ENCODE peak calls at places on chromosomes 13 and 19, in eight cellular contexts. J, I, A, P, R, X, H and Q are unnamed samples.

GRCh38 chr19:49793561-49793840 is 19.6 kb downstream of the FUZ start:
- DNase-seq in J (no peak), I (no peak), A (no peak), P (no peak), R (no peak), X (no peak), H (no peak), Q (no peak)

GRCh38 chr19:49591731-49592485 is 926 bp downstream of the PRR12 start:
- DNase-seq in J (no peak), I (peak), A (peak), P (peak), R (peak), X (peak), H (peak), Q (peak)

GRCh38 chr13:32938907-32939306 is 77.3 kb upstream of the KL start:
- DNase-seq in J (no peak), I (peak), A (peak), P (no peak), R (no peak), X (no peak), H (no peak), Q (no peak)

GRCh38 chr19:48969276-48970138 is 4.4 kb downstream of the FTL start:
- DNase-seq in J (no peak), I (peak), A (peak), P (peak), R (peak), X (no peak), H (no peak), Q (no peak)

GRCh38 chr19:56864443-56865125 is 24.1 kb upstream of the PEG3 start:
- DNase-seq in J (no peak), I (no peak), A (no peak), P (no peak), R (no peak), X (no peak), H (no peak), Q (no peak)

GRCh38 chr19:17510220-17510993 is 1.0 kb upstream of the PGLS start:
- DNase-seq in J (no peak), I (peak), A (peak), P (no peak), R (no peak), X (no peak), H (no peak), Q (no peak)

GRCh38 chr19:12450817-12451216 is 10.0 kb upstream of the ZNF443 start:
- DNase-seq in J (no peak), I (no peak), A (no peak), P (no peak), R (peak), X (no peak), H (no peak), Q (no peak)

GRCh38 chr19:16361254-16361653 is 36.6 kb downstream of the KLF2 start:
- DNase-seq in J (no peak), I (peak), A (no peak), P (no peak), R (no peak), X (no peak), H (no peak), Q (no peak)

GRCh38 chr13:66009241-66009640 is 1220.9 kb downstream of the PCDH9 start:
- DNase-seq in J (no peak), I (no peak), A (no peak), P (peak), R (no peak), X (no peak), H (peak), Q (no peak)

GRCh38 chr13:44211753-44212152 is 161.9 kb upstream of the SERP2 start:
- DNase-seq in J (no peak), I (no peak), A (no peak), P (no peak), R (no peak), X (no peak), H (no peak), Q (no peak)

GRCh38 chr19:29379257-29379986 is 146.4 kb upstream of the VSTM2B start:
- DNase-seq in J (no peak), I (no peak), A (no peak), P (no peak), R (peak), X (no peak), H (peak), Q (no peak)

GRCh38 chr13:39770514-39770913 is 115.1 kb downstream of the COG6 start:
- DNase-seq in J (no peak), I (no peak), A (no peak), P (no peak), R (no peak), X (no peak), H (no peak), Q (no peak)

GRCh38 chr13:24822640-24823039 is 58.7 kb downstream of the RNF17 start:
- DNase-seq in J (no peak), I (no peak), A (no peak), P (no peak), R (no peak), X (no peak), H (no peak), Q (peak)

GRCh38 chr13:70668983-70669382 is 560.7 kb upstream of the KLHL1 start:
- DNase-seq in J (no peak), I (no peak), A (no peak), P (no peak), R (no peak), X (no peak), H (no peak), Q (no peak)

GRCh38 chr13:90690458-90691063 is 656.9 kb upstream of the MIR17HG start:
- DNase-seq in J (no peak), I (peak), A (no peak), P (no peak), R (no peak), X (no peak), H (no peak), Q (no peak)

GRCh38 chr13:114081761-114082681 is 50.4 kb downstream of the RASA3 start:
- DNase-seq in J (no peak), I (no peak), A (no peak), P (peak), R (peak), X (no peak), H (no peak), Q (no peak)

GRCh38 chr13:101515504-101515903 is 63.0 kb downstream of the ITGBL1 start:
- DNase-seq in J (no peak), I (no peak), A (no peak), P (no peak), R (no peak), X (no peak), H (no peak), Q (no peak)

GRCh38 chr19:51460164-51460992 is 2.1 kb upstream of the SIGLEC8 start:
- DNase-seq in J (no peak), I (peak), A (no peak), P (no peak), R (peak), X (no peak), H (no peak), Q (no peak)

GRCh38 chr19:41637484-41637883 is 10.6 kb upstream of the CEACAM4 start:
- DNase-seq in J (no peak), I (no peak), A (no peak), P (no peak), R (no peak), X (no peak), H (no peak), Q (no peak)

GRCh38 chr13:53189162-53189561 is 160.5 kb downstream of the OLFM4 start:
- DNase-seq in J (no peak), I (no peak), A (no peak), P (no peak), R (no peak), X (no peak), H (no peak), Q (no peak)

GRCh38 chr13:110511509-110512181 is 49.9 kb downstream of the RAB20 start:
- DNase-seq in J (no peak), I (no peak), A (no peak), P (no peak), R (no peak), X (no peak), H (no peak), Q (no peak)

GRCh38 chr13:60448907-60449510 is 52.0 kb downstream of the TDRD3 start:
- DNase-seq in J (peak), I (peak), A (peak), P (no peak), R (peak), X (no peak), H (no peak), Q (peak)

GRCh38 chr13:107117327-107118012 is 549.5 kb upstream of the ARGLU1 start:
- DNase-seq in J (no peak), I (no peak), A (no peak), P (no peak), R (no peak), X (no peak), H (no peak), Q (no peak)

GRCh38 chr19:46225558-46226004 is 4.0 kb upstream of the IGFL1 start:
- DNase-seq in J (no peak), I (peak), A (peak), P (no peak), R (peak), X (no peak), H (no peak), Q (no peak)

GRCh38 chr13:66689628-66690027 is 540.5 kb downstream of the PCDH9 start:
- DNase-seq in J (no peak), I (peak), A (peak), P (no peak), R (no peak), X (no peak), H (no peak), Q (no peak)

DNA sequence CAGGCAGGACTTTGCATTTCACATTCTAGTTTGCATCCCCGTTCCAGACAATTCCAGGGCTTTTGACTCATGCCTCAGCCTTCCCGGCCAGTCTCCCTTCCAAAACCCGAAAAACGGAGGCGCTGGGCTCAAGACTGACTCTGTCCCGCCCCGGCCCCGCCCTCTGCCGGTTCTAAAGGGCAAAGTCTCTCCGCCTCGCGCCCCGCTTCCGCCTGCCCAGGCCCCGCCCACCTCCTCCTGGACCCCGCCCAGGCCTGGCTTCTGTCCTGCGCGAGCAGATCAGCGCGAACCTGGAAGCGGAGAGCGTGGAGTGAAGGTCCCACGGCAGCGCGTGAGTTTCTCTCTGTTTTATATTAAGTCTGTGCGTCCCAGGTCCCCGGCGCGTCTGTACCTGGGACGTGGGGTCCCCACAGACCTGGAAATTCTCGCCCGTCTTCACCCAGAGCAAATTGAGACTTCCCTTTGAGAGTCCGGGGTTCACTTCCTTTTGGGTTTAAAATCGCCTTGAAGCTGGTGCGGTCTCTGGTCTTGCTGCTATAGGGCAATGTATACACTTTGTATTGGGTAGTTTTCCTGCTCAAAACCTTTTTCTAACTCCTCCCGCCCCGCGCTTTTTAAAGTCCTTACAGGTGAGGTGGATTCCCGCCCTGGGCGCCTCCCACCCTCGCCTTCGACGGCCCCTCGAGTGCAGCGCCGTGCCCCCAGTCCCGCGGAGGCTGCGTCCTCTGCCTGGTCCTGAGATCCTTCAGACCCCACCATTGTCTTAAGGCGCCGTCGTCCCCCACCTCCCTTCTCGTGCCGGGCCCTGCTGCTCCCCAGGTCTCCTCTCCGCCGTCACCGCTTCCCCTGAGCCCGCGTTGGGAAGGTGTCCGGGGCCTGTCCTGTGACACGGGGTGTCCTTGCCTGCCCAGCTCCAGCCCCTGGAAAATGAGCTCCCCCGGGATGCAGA is 31.2 kb downstream of the ZNF701 start:
- DNase-seq in J (peak), I (peak), A (peak), P (peak), R (peak), X (peak), H (peak), Q (peak)
- TF ChIP-seq CTCF in J (peak), I (peak), A (peak), P (peak), R (peak), X (peak), H (peak), Q (peak)

GRCh38 chr13:74246398-74246975 is 112.3 kb upstream of the KLF12 start:
- DNase-seq in J (no peak), I (peak), A (no peak), P (no peak), R (no peak), X (no peak), H (no peak), Q (no peak)

GRCh38 chr13:74248477-74248876 is 114.3 kb upstream of the KLF12 start:
- DNase-seq in J (no peak), I (no peak), A (no peak), P (no peak), R (no peak), X (no peak), H (no peak), Q (no peak)

GRCh38 chr13:74243637-74244526 is 109.7 kb upstream of the KLF12 start:
- DNase-seq in J (no peak), I (peak), A (peak), P (no peak), R (no peak), X (no peak), H (no peak), Q (no peak)
- TF ChIP-seq CTCF in J (no peak), I (no peak), A (no peak), P (no peak), R (no peak), X (no peak), H (no peak), Q (no peak)

DNA sequence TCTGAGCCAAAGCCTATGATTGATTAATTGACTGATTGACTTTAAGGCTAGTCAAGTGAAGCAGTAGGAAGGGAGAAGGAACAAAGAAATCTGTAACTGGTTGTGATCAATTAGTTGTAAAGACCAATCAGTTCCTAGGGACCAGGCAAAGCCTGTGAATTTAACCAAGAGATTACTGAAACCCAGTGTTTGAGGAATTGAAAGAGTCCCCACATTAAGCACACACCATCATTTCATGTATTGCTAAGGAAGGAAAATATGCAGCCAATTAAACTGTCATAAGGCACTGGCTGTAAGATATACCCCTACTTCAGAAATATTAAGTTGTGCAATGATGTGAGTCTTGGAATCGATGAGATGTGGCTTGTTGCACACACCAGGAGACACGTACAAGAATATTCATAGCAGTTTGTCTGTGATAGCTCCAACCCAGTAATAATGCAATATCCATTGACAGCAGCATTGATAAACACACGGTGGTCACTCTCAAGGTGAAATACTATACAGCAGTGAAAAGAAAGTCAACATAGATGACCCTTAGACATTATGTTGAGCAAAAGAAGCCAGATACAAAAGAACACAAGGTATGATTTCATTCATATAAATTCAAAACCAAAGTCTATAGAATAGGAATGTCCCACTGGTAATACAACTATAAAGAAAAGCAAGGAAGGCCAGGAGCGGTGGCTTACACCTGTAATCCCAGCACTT is 9.0 kb downstream of the C19orf47 start:
- DNase-seq in J (no peak), I (no peak), A (no peak), P (no peak), R (no peak), X (no peak), H (no peak), Q (no peak)
- TF ChIP-seq CTCF in J (no peak), I (no peak), A (no peak), P (no peak), R (no peak), X (no peak), H (no peak), Q (no peak)

GRCh38 chr19:34555447-34555846 is 73.9 kb downstream of the WTIP start:
- DNase-seq in J (no peak), I (peak), A (peak), P (no peak), R (peak), X (no peak), H (no peak), Q (no peak)
- TF ChIP-seq CTCF in J (peak), I (peak), A (peak), P (no peak), R (peak), X (no peak), H (no peak), Q (peak)